ENCODE peak calls at places on chromosome X, in five cellular contexts. W is left ventricle myocardium inferior, T is astrocyte of the spinal cord, A is right atrium auricular region, B is HFF-Myc. M is an unnamed sample.

GRCh38 chrX:26032141-26032917 is 105.8 kb upstream of the MAGEB18 start:
- DNase-seq in T (peak), A (no peak), B (no peak), W (no peak), M (no peak)

GRCh38 chrX:81577028-81577427 is 375.1 kb downstream of the SH3BGRL start:
- DNase-seq in A (no peak), W (no peak), B (no peak), T (no peak), M (no peak)

GRCh38 chrX:87805829-87806490 is 288.4 kb downstream of the KLHL4 start:
- DNase-seq in W (no peak), T (peak), B (no peak), A (no peak), M (peak)

GRCh38 chrX:44306336-44306735 is 37.1 kb downstream of the EFHC2 start:
- DNase-seq in B (peak), T (peak), W (no peak), A (no peak), M (peak)

GRCh38 chrX:128901018-128901417 is 622.3 kb downstream of the SMARCA1 start:
- DNase-seq in B (no peak), A (no peak), T (no peak), W (no peak), M (no peak)

GRCh38 chrX:15719324-15719968 is 18.6 kb upstream of the CA5B start:
- DNase-seq in B (no peak), W (no peak), T (no peak), A (no peak), M (no peak)

GRCh38 chrX:33149085-33149484 is 62.3 kb downstream of the DMD start:
- DNase-seq in A (no peak), T (no peak), B (no peak), W (no peak), M (no peak)

GRCh38 chrX:55143621-55144020 is 54.8 kb downstream of the PAGE2 start:
- DNase-seq in T (peak), W (no peak), A (no peak), B (no peak), M (no peak)

GRCh38 chrX:40646489-40647306 is 663 bp downstream of the CXorf38 start:
- DNase-seq in A (peak), T (peak), W (peak), B (no peak), M (no peak)

GRCh38 chrX:20011608-20012007 is 20.7 kb upstream of the BCLAF3 start:
- DNase-seq in W (no peak), A (no peak), B (no peak), T (no peak), M (no peak)

GRCh38 chrX:30488092-30488491 is 89.5 kb downstream of the TASL start:
- DNase-seq in B (no peak), W (no peak), A (no peak), T (no peak), M (peak)

GRCh38 chrX:73765776-73766465 is 202.9 kb downstream of the CHIC1 start:
- DNase-seq in T (no peak), W (no peak), B (no peak), A (no peak), M (peak)

GRCh38 chrX:16897445-16897844 is 27.3 kb upstream of the RBBP7 start:
- DNase-seq in B (no peak), T (no peak), A (no peak), W (no peak), M (no peak)

GRCh38 chrX:118976599-118977340 is 2.4 kb downstream of the LONRF3 start:
- DNase-seq in A (no peak), W (peak), B (no peak), T (no peak), M (peak)

GRCh38 chrX:114800719-114801118 is 216.7 kb downstream of the IL13RA2 start:
- DNase-seq in A (no peak), T (peak), W (no peak), B (peak), M (peak)

GRCh38 chrX:150050387-150050786 is 112.1 kb upstream of the EOLA2 start:
- DNase-seq in A (no peak), W (no peak), T (no peak), B (no peak), M (no peak)
- TF ChIP-seq CTCF in A (no peak), W (no peak), T (no peak), B (no peak), M (no peak)

GRCh38 chrX:23819385-23820234 is 36.6 kb downstream of the SAT1 start:
- DNase-seq in B (no peak), A (no peak), W (no peak), T (peak), M (no peak)

GRCh38 chrX:23817979-23818336 is 35.0 kb downstream of the SAT1 start:
- DNase-seq in W (no peak), B (no peak), T (no peak), A (no peak), M (no peak)

GRCh38 chrX:23821847-23822246 is 38.9 kb downstream of the SAT1 start:
- DNase-seq in B (no peak), A (no peak), T (no peak), W (no peak), M (no peak)

GRCh38 chrX:23822397-23822796 is 39.4 kb downstream of the SAT1 start:
- DNase-seq in B (no peak), T (peak), W (no peak), A (no peak), M (no peak)

GRCh38 chrX:23820235-23820782 is 37.3 kb downstream of the SAT1 start:
- DNase-seq in B (no peak), T (no peak), A (no peak), W (no peak), M (peak)
- TF ChIP-seq CTCF in B (no peak), T (no peak), A (no peak), W (no peak), M (peak)

GRCh38 chrX:70979136-70979762 is 48.4 kb upstream of the SLC7A3 start:
- DNase-seq in B (peak), A (no peak), T (peak), W (no peak), M (peak)
- TF ChIP-seq CTCF in B (peak), A (no peak), T (peak), W (peak), M (peak)

GRCh38 chrX:134929813-134930212 is 61.0 kb upstream of the SMIM10 start:
- DNase-seq in B (no peak), T (no peak), A (no peak), W (no peak), M (no peak)

GRCh38 chrX:134930501-134930900 is 60.3 kb upstream of the SMIM10 start:
- DNase-seq in W (no peak), T (no peak), B (no peak), A (no peak), M (no peak)

GRCh38 chrX:134932528-134933217 is 58.1 kb upstream of the SMIM10 start:
- DNase-seq in T (peak), W (no peak), A (no peak), B (no peak), M (no peak)

GRCh38 chrX:134933248-134933647 is 57.5 kb upstream of the SMIM10 start:
- DNase-seq in W (no peak), A (no peak), T (no peak), B (no peak), M (no peak)

GRCh38 chrX:134931550-134931949 is 59.2 kb upstream of the SMIM10 start:
- DNase-seq in A (no peak), W (no peak), T (no peak), B (no peak), M (no peak)
- TF ChIP-seq CTCF in A (no peak), W (no peak), T (no peak), B (no peak), M (no peak)

GRCh38 chrX:39477438-39478120 is 620.2 kb downstream of the BCOR start:
- DNase-seq in A (peak), T (peak), B (no peak), W (peak), M (no peak)
- TF ChIP-seq CTCF in A (no peak), T (no peak), B (peak), W (peak), M (peak)

DNA sequence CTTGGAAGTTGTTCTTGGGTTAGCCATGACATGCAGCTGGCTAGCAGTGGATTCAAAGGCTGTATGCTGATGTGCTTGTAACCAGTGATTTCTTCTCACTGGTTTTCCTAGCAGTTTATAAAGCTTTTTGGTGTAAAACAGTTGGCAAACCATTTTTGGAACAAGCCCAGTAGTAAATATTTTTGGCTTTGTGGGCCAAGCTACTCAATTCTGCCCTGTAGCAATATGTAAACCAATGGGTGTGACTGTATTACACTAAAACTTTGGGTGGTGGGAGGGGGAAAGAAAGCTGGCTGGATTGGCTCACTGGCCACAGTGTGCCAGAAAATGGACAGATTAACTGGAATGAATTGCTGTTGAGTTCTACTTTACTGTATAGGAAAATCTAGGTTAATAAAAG is 85.6 kb downstream of the SHROOM2 start:
- DNase-seq in B (no peak), W (no peak), T (no peak), A (no peak), M (peak)
- TF ChIP-seq CTCF in B (no peak), W (no peak), T (no peak), A (no peak), M (no peak)

GRCh38 chrX:132648870-132649269 is 160.0 kb upstream of the MBNL3 start:
- DNase-seq in T (peak), A (no peak), W (no peak), B (no peak), M (no peak)

GRCh38 chrX:132652871-132653270 is 164.0 kb upstream of the MBNL3 start:
- DNase-seq in T (no peak), B (no peak), A (no peak), W (no peak), M (no peak)

GRCh38 chrX:132651411-132652086 is 162.7 kb upstream of the MBNL3 start:
- DNase-seq in B (no peak), A (no peak), W (no peak), T (peak), M (no peak)
- TF ChIP-seq CTCF in B (no peak), A (no peak), W (no peak), T (no peak), M (peak)

GRCh38 chrX:9988762-9989161 is 21.6 kb downstream of the CLDN34 start:
- DNase-seq in T (peak), A (no peak), B (no peak), W (no peak), M (peak)
- TF ChIP-seq CTCF in T (peak), A (no peak), B (peak), W (peak), M (peak)

GRCh38 chrX:131830400-131831184 is 192.5 kb upstream of the STK26 start:
- DNase-seq in W (peak), B (no peak), A (peak), T (peak), M (peak)
- TF ChIP-seq CTCF in W (peak), B (no peak), A (peak), T (peak), M (no peak)

GRCh38 chrX:150933945-150934350 is 35.5 kb upstream of the CD99L2 start:
- DNase-seq in B (no peak), W (no peak), T (no peak), A (no peak), M (no peak)
- TF ChIP-seq CTCF in B (no peak), W (no peak), T (no peak), A (no peak), M (no peak)

M was measured in MCF 10A.